ENCODE peak calls at places on chromosomes 11 and 22, in seven cellular contexts. Y, G, Q, L, P, E and J are unnamed samples.

GRCh38 chr11:63767415-63768231 is 952 bp downstream of the ZFTA start:
- DNase-seq in Y (peak), G (peak), L (peak), Q (peak), P (peak), E (peak), J (peak)

GRCh38 chr11:9313648-9314290 is 624 bp downstream of the TMEM41B start:
- DNase-seq in E (peak), P (no peak), G (peak), Q (peak), Y (peak), L (peak), J (peak)

GRCh38 chr22:17172172-17172833 is 13.2 kb upstream of the HDHD5 start:
- DNase-seq in E (no peak), L (no peak), G (no peak), Y (no peak), Q (no peak), P (no peak), J (no peak)

GRCh38 chr11:117473692-117474091 is 146.0 kb downstream of the CEP164 start:
- DNase-seq in E (no peak), G (no peak), L (no peak), Y (no peak), Q (no peak), P (no peak), J (no peak)

GRCh38 chr22:19520007-19520406 is 4.2 kb downstream of the CLDN5 start:
- DNase-seq in P (no peak), Q (no peak), Y (no peak), E (no peak), G (no peak), L (no peak), J (no peak)

GRCh38 chr22:23270212-23270733 is 90.0 kb downstream of the BCR start:
- DNase-seq in P (no peak), Y (peak), G (peak), E (no peak), Q (peak), L (no peak), J (peak)

GRCh38 chr11:61828629-61829407 is 718 bp downstream of the FADS2 start:
- DNase-seq in G (no peak), Q (peak), L (peak), P (no peak), Y (peak), E (peak), J (peak)

GRCh38 chr22:37892566-37893338 is 13.3 kb upstream of the MICALL1 start:
- DNase-seq in E (no peak), G (no peak), Y (peak), L (no peak), Q (no peak), P (no peak), J (no peak)

GRCh38 chr22:23235425-23235824 is 55.1 kb downstream of the BCR start:
- DNase-seq in Q (no peak), Y (no peak), P (no peak), L (no peak), G (peak), E (no peak), J (no peak)

GRCh38 chr11:34749666-34750659 is 129.1 kb downstream of the EHF start:
- DNase-seq in Q (no peak), E (peak), L (no peak), G (peak), P (no peak), Y (peak), J (no peak)

GRCh38 chr22:44574057-44574456 is 76.0 kb upstream of the RTL6 start:
- DNase-seq in Q (no peak), G (peak), P (peak), L (peak), E (peak), Y (peak), J (no peak)

GRCh38 chr22:17077255-17077654 is 7.5 kb upstream of the IL17RA start:
- DNase-seq in P (no peak), G (peak), Q (no peak), E (peak), L (no peak), Y (peak), J (no peak)

GRCh38 chr11:35242412-35242811 is 103.4 kb downstream of the CD44 start:
- DNase-seq in P (no peak), G (peak), Y (no peak), L (no peak), Q (no peak), E (peak), J (no peak)

GRCh38 chr11:107591098-107591445 is at the start of gene ELMOD1:
- DNase-seq in P (no peak), E (peak), Q (peak), Y (peak), G (peak), L (peak), J (peak)

GRCh38 chr22:38724926-38725571 is 19.3 kb downstream of the GTPBP1 start:
- DNase-seq in L (peak), Y (peak), P (no peak), Q (peak), E (peak), G (peak), J (peak)

GRCh38 chr11:17460406-17460805 is 16.2 kb downstream of the ABCC8 start:
- DNase-seq in P (no peak), G (no peak), Q (no peak), E (no peak), Y (no peak), L (no peak), J (no peak)

GRCh38 chr11:17459211-17459610 is 17.4 kb downstream of the ABCC8 start:
- DNase-seq in G (no peak), Y (no peak), L (no peak), Q (no peak), E (no peak), P (no peak), J (no peak)

GRCh38 chr11:17462940-17463339 is 13.7 kb downstream of the ABCC8 start:
- DNase-seq in Q (no peak), G (no peak), L (no peak), E (no peak), P (no peak), Y (no peak), J (no peak)

GRCh38 chr11:17457361-17458104 is 19.1 kb downstream of the ABCC8 start:
- DNase-seq in G (no peak), L (no peak), E (no peak), P (no peak), Y (no peak), Q (no peak), J (no peak)

GRCh38 chr11:17458268-17458667 is 18.4 kb downstream of the ABCC8 start:
- DNase-seq in E (no peak), Y (no peak), P (no peak), L (no peak), Q (no peak), G (no peak), J (no peak)
- H3K4me2 ChIP-seq in E (no peak), Y (no peak), P (no peak), L (no peak), Q (no peak), G (no peak), J (no peak)

GRCh38 chr11:108713076-108713790 is 48.4 kb downstream of the DDX10 start:
- DNase-seq in E (peak), Q (no peak), P (no peak), L (no peak), G (peak), Y (peak), J (no peak)
- H3K27ac ChIP-seq in E (no peak), Q (no peak), P (no peak), L (no peak), G (peak), Y (no peak), J (no peak)

GRCh38 chr11:111476366-111476765 is 35.8 kb downstream of the BTG4 start:
- DNase-seq in G (peak), Y (no peak), P (no peak), E (peak), Q (no peak), L (no peak), J (no peak)
- H3K4me2 ChIP-seq in G (no peak), Y (no peak), P (no peak), E (no peak), Q (no peak), L (no peak), J (no peak)

DNA sequence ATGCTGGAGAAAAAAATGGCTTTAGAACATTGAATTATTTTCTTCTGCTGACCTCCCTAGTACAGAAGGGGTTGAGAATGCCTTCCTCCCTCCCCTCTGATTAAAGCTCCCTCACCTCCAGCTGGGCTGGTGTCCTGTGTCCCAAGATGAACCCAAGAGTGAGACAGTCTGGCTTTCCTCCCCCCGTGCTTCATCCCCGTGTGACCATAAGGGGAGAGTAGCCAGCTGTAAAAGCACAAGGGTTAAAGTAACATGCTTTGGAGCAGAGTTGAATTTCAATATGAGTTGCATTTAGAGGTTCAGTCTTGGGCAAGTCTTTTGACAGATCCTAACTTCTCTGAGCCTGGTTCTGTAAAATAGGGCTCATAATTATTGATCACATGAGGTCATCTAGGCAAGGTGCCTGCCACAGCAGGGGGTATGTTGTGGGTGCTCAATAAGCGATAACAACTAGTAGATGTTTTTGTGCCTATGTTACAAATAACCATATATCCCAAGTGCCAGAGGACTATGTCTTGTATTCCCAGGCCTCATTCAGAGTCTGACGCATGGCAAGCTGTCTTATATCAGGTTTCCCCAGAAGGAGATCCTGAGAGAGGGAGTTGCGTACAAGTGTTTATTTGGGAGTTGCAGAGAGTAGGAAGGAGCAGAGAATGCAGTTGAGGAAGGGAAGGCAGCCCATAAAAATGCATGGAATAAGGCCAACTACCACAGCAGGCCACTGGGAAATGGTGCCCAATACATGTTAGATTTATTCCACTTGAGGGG is 4.1 kb downstream of the PRG2 start:
- DNase-seq in G (no peak), P (no peak), E (no peak), Y (no peak), Q (no peak), L (no peak), J (no peak)
- H3K27ac ChIP-seq in G (no peak), P (no peak), E (no peak), Y (no peak), Q (no peak), L (no peak), J (no peak)

GRCh38 chr11:78205256-78205655 is 16.5 kb downstream of the USP35 start:
- DNase-seq in Y (no peak), Q (no peak), L (no peak), P (no peak), E (no peak), G (no peak), J (no peak)

GRCh38 chr11:78203184-78203583 is 14.5 kb downstream of the USP35 start:
- DNase-seq in Q (no peak), P (no peak), Y (no peak), G (no peak), E (no peak), L (no peak), J (no peak)

GRCh38 chr11:78200553-78200952 is 11.8 kb downstream of the USP35 start:
- DNase-seq in G (no peak), E (no peak), P (no peak), L (no peak), Y (no peak), Q (no peak), J (no peak)

GRCh38 chr11:78201096-78201495 is 12.4 kb downstream of the USP35 start:
- DNase-seq in Y (no peak), P (no peak), E (no peak), L (no peak), Q (no peak), G (no peak), J (no peak)

DNA sequence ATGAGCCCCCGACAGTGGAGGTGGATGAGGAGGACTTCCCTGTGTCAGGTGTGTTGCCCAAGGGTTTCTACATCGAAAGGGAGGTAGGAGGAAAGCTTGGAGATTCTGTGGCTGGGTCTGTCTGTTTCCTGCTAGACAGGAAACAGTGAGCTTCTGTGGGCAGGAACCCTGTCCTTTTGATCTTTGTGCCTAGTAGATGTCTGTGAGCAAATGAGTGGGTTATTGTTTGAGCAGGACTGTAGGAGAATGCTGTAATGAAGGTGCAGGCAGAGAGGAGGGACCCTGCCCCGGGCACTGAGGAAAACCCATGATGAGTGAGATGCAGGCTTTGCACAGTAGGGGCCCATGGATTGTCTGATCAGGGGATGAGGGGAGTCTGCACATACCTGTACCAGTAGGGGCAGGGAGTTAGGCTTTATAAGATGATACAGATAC is 14.0 kb downstream of the USP35 start:
- DNase-seq in G (no peak), Q (no peak), L (no peak), P (no peak), E (no peak), Y (no peak), J (no peak)
- H3K4me2 ChIP-seq in G (no peak), Q (no peak), L (no peak), P (no peak), E (no peak), Y (no peak), J (no peak)

GRCh38 chr22:49942565-49943404 is 17.8 kb upstream of the PIM3 start:
- DNase-seq in G (no peak), E (no peak), L (no peak), Y (no peak), P (no peak), Q (no peak), J (no peak)
- H3K27ac ChIP-seq in G (no peak), E (no peak), L (peak), Y (no peak), P (no peak), Q (no peak), J (no peak)

GRCh38 chr11:67434395-67434881 is 3.0 kb downstream of the PTPRCAP start:
- DNase-seq in Q (no peak), L (no peak), G (no peak), E (no peak), P (no peak), Y (no peak), J (peak)
- H3K4me2 ChIP-seq in Q (no peak), L (no peak), G (no peak), E (no peak), P (no peak), Y (no peak), J (peak)

GRCh38 chr22:24433001-24433867 is 5.8 kb downstream of the ADORA2A start:
- DNase-seq in L (no peak), E (no peak), P (no peak), Y (no peak), Q (no peak), G (no peak), J (peak)

GRCh38 chr22:24435323-24435645 is 7.9 kb downstream of the ADORA2A start:
- DNase-seq in L (no peak), Y (no peak), G (no peak), Q (no peak), E (no peak), P (no peak), J (peak)

GRCh38 chr22:24435861-24436351 is 8.5 kb downstream of the ADORA2A start:
- DNase-seq in P (no peak), Q (no peak), L (no peak), E (peak), Y (no peak), G (peak), J (peak)

GRCh38 chr22:24433868-24434471 is 6.6 kb downstream of the ADORA2A start:
- DNase-seq in P (no peak), L (no peak), G (peak), Q (no peak), Y (no peak), E (peak), J (peak)

DNA sequence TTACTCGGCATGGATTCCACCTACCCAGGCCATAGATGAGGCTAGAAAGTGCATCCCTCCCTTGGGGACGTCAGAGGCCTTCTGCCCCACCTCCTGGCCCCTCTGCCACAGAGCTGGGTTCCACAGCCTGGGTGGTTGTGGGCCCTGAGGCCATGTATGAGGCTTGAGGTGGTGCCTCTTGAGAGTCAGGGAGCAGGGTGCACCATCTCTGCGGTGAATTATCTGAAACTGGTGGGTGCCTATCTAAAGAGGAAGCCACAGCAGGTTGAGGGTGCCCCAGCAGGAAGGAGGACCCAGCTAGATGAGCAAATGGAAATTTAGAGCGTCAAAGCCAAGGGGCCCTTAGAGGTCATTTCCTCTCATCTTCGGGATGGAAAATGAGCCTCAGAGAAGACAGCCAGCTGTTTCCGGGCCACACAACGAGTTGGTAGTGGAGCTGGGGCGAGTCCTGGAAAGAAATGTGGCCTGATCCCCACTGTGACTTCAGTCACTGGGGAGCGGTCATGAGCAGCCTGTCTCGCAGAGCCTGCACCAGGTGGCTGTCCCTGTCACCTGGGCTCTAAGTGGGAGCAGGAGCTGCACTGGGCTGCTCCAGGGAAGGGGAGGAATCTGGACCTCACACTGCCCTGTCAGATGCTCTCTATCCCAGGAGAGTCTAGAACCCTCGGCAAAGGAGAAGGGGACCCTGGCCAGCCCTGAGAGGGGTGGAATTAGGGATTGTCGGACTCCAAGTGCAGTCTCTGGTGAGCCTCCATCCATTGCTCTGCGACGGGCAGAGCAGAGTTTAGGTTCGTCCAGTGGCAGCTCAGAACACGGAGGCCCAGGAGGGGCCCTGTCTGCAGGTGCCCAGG is 7.3 kb downstream of the ADORA2A start:
- DNase-seq in G (no peak), L (no peak), E (peak), P (no peak), Y (no peak), Q (no peak), J (peak)
- H3K27ac ChIP-seq in G (no peak), L (no peak), E (peak), P (no peak), Y (peak), Q (no peak), J (peak)